ENCODE peak calls at places on chromosome 19, in seven cellular contexts. A, S, U, Q, P, V and K are unnamed samples.
A peak's percentile ranks its signal among the peaks of the same experiment; 100 is the strongest.

GRCh38 chr19:42313840-42314755 is 989 bp downstream of the TMEM145 start:
- DNase-seq in A (no peak), S (no peak), U (no peak), Q (no peak), P (no peak), V (no peak), K (no peak)

GRCh38 chr19:40257096-40257517 is 28.0 kb downstream of the AKT2 start:
- DNase-seq in A (no peak), S (no peak), U (no peak), Q (no peak), P (no peak), V (no peak), K (no peak)

GRCh38 chr19:6084821-6085220 is 25.5 kb downstream of the RFX2 start:
- DNase-seq in A (no peak), S (no peak), U (no peak), Q (no peak), P (no peak), V (no peak), K (no peak)

GRCh38 chr19:35120492-35120891 is 4.9 kb downstream of the FXYD3 start:
- DNase-seq in A (no peak), S (peak; percentile 78), U (no peak), Q (peak; percentile 93), P (no peak), V (no peak), K (no peak)

GRCh38 chr19:17937371-17937900 is 4.6 kb downstream of the CCDC124 start:
- DNase-seq in A (no peak), S (no peak), U (no peak), Q (no peak), P (no peak), V (no peak), K (no peak)

GRCh38 chr19:15248648-15249559 is 16.7 kb upstream of the EPHX3 start:
- DNase-seq in A (no peak), S (no peak), U (no peak), Q (no peak), P (no peak), V (peak; percentile 60), K (no peak)

GRCh38 chr19:35362261-35363000 is 4.2 kb downstream of the FFAR3 start:
- DNase-seq in A (no peak), S (no peak), U (no peak), Q (no peak), P (no peak), V (no peak), K (no peak)

GRCh38 chr19:47696635-47697034 is 16.6 kb upstream of the EHD2 start:
- DNase-seq in A (no peak), S (no peak), U (no peak), Q (no peak), P (no peak), V (no peak), K (no peak)

GRCh38 chr19:42088471-42089190 is 12.7 kb downstream of the ZNF574 start:
- DNase-seq in A (no peak), S (no peak), U (no peak), Q (no peak), P (no peak), V (no peak), K (no peak)

GRCh38 chr19:55197531-55197930 is 11.8 kb downstream of the PTPRH start:
- DNase-seq in A (no peak), S (no peak), U (peak; percentile 59), Q (no peak), P (no peak), V (no peak), K (no peak)

GRCh38 chr19:43789029-43789428 is 8.3 kb upstream of the KCNN4 start:
- DNase-seq in A (no peak), S (no peak), U (no peak), Q (no peak), P (no peak), V (no peak), K (no peak)

GRCh38 chr19:16319466-16319865 is 5.2 kb upstream of the KLF2 start:
- DNase-seq in A (no peak), S (no peak), U (no peak), Q (no peak), P (no peak), V (no peak), K (no peak)

GRCh38 chr19:10333758-10334339 is 520 bp upstream of the RAVER1 start:
- DNase-seq in A (no peak), S (no peak), U (no peak), Q (no peak), P (no peak), V (no peak), K (no peak)

GRCh38 chr19:45645068-45645630 is 6.0 kb upstream of the EML2 start:
- DNase-seq in A (no peak), S (no peak), U (no peak), Q (no peak), P (peak; percentile 98), V (no peak), K (peak; percentile 98)

GRCh38 chr19:6802336-6803035 is 30.0 kb downstream of the VAV1 start:
- DNase-seq in A (peak; percentile 57), S (no peak), U (no peak), Q (no peak), P (peak; percentile 21), V (no peak), K (peak; percentile 7)

GRCh38 chr19:53597023-53597422 is 34.8 kb upstream of the DPRX start:
- DNase-seq in A (no peak), S (no peak), U (no peak), Q (no peak), P (no peak), V (no peak), K (no peak)

GRCh38 chr19:2059422-2060201 is 8.6 kb upstream of the MKNK2 start:
- DNase-seq in A (no peak), S (no peak), U (no peak), Q (no peak), P (no peak), V (no peak), K (peak; percentile 29)

GRCh38 chr19:3573162-3573857 is 566 bp downstream of the HMG20B start:
- DNase-seq in A (no peak), S (no peak), U (no peak), Q (no peak), P (no peak), V (peak; percentile 60), K (no peak)

GRCh38 chr19:33801411-33801810 is 4.7 kb downstream of the KCTD15 start:
- DNase-seq in A (no peak), S (no peak), U (no peak), Q (no peak), P (no peak), V (no peak), K (no peak)

GRCh38 chr19:48418317-48419064 is 25.0 kb downstream of the GRIN2D start:
- DNase-seq in A (no peak), S (peak; percentile 35), U (no peak), Q (no peak), P (no peak), V (no peak), K (no peak)

GRCh38 chr19:19410553-19411550 is 5.4 kb downstream of the GATAD2A start:
- DNase-seq in A (no peak), S (no peak), U (no peak), Q (no peak), P (no peak), V (no peak), K (no peak)

GRCh38 chr19:7349961-7350711 is 1.4 kb downstream of the ARHGEF18 start:
- DNase-seq in A (peak; percentile 28), S (no peak), U (no peak), Q (no peak), P (no peak), V (no peak), K (no peak)

GRCh38 chr19:18833849-18834643 is 2.3 kb downstream of the UPF1 start:
- DNase-seq in A (no peak), S (no peak), U (no peak), Q (peak; percentile 85), P (no peak), V (peak; percentile 13), K (no peak)

GRCh38 chr19:42433503-42434260 is 6.5 kb upstream of the LIPE start:
- DNase-seq in A (peak; percentile 38), S (peak; percentile 58), U (peak; percentile 71), Q (peak; percentile 55), P (peak; percentile 84), V (no peak), K (peak; percentile 53)

GRCh38 chr19:38037151-38037611 is 130.2 kb downstream of the SIPA1L3 start:
- DNase-seq in A (no peak), S (no peak), U (no peak), Q (no peak), P (no peak), V (no peak), K (no peak)

GRCh38 chr19:27833031-27833430 is 1379.9 kb downstream of the UQCRFS1 start:
- DNase-seq in A (no peak), S (no peak), U (no peak), Q (no peak), P (peak; percentile 6), V (no peak), K (no peak)

GRCh38 chr19:46784262-46785053 is 3.9 kb downstream of the SLC1A5 start:
- DNase-seq in A (peak; percentile 63), S (peak; percentile 67), U (peak; percentile 78), Q (no peak), P (no peak), V (no peak), K (no peak)

GRCh38 chr19:36973021-36973843 is 57.1 kb downstream of the ZNF568 start:
- DNase-seq in A (peak; percentile 58), S (peak; percentile 84), U (no peak), Q (no peak), P (peak; percentile 89), V (peak; percentile 61), K (peak; percentile 88)

GRCh38 chr19:14072535-14073231 is at the start of gene MISP3:
- DNase-seq in A (peak; percentile 37), S (peak; percentile 60), U (no peak), Q (peak; percentile 19), P (no peak), V (no peak), K (peak; percentile 42)

GRCh38 chr19:18996796-18997394 is 36.4 kb downstream of the SUGP2 start:
- DNase-seq in A (no peak), S (no peak), U (no peak), Q (no peak), P (no peak), V (no peak), K (no peak)

GRCh38 chr19:43731854-43732253 is 16.0 kb downstream of the IRGC start:
- DNase-seq in A (no peak), S (no peak), U (no peak), Q (no peak), P (no peak), V (no peak), K (no peak)